ENCODE peak calls at places on chromosomes 12 and 14, in five cellular contexts. H, Y, F, R and L are unnamed samples.

GRCh38 chr12:131828671-131829350 is 618 bp downstream of the MMP17 start:
- DNase-seq in R (no peak), F (no peak), H (no peak), Y (no peak), L (peak; percentile 39)

GRCh38 chr12:6215932-6216494 is 15.8 kb downstream of the CD9 start:
- DNase-seq in R (peak; percentile 92), F (no peak), H (peak; percentile 69), Y (no peak), L (peak; percentile 86)

GRCh38 chr12:91189526-91189925 is 6.9 kb upstream of the DCN start:
- DNase-seq in Y (no peak), F (no peak), R (peak; percentile 78), H (no peak), L (peak; percentile 36)

GRCh38 chr12:90079811-90080210 is 371.2 kb upstream of the ATP2B1 start:
- DNase-seq in F (no peak), H (no peak), R (no peak), Y (no peak), L (no peak)

GRCh38 chr14:64178814-64179213 is 115.4 kb downstream of the ESR2 start:
- DNase-seq in Y (no peak), R (no peak), F (no peak), H (no peak), L (no peak)

GRCh38 chr14:89422181-89422951 is 5.3 kb upstream of the FOXN3 start:
- DNase-seq in F (no peak), H (no peak), Y (no peak), R (no peak), L (no peak)

GRCh38 chr12:78562358-78563205 is 302.0 kb upstream of the SYT1 start:
- DNase-seq in Y (no peak), H (peak; percentile 10), F (peak; percentile 30), R (peak; percentile 17), L (peak; percentile 36)

GRCh38 chr14:102579696-102580551 is 12.5 kb upstream of the RCOR1 start:
- DNase-seq in Y (no peak), R (peak; percentile 40), H (peak; percentile 43), F (no peak), L (peak; percentile 84)

GRCh38 chr14:78725086-78725485 is 554.9 kb downstream of the NRXN3 start:
- DNase-seq in R (no peak), Y (no peak), F (peak; percentile 36), H (no peak), L (no peak)

GRCh38 chr12:79451365-79451764 is 239.4 kb downstream of the PAWR start:
- DNase-seq in F (no peak), Y (no peak), H (no peak), R (peak; percentile 8), L (no peak)

GRCh38 chr12:15627995-15628945 is 160.9 kb downstream of the EPS8 start:
- DNase-seq in R (peak; percentile 51), F (no peak), H (no peak), Y (no peak), L (peak; percentile 39)

GRCh38 chr14:91963465-91963864 is 16.0 kb upstream of the FBLN5 start:
- DNase-seq in F (no peak), R (peak; percentile 55), Y (no peak), H (peak; percentile 40), L (peak; percentile 77)

GRCh38 chr12:64104376-64104775 is 117.7 kb downstream of the KICS2 start:
- DNase-seq in F (no peak), H (no peak), Y (no peak), R (peak; percentile 44), L (peak; percentile 57)

GRCh38 chr12:21940972-21941521 is at the start of gene ABCC9:
- DNase-seq in Y (no peak), F (no peak), H (peak; percentile 16), R (no peak), L (peak; percentile 52)

GRCh38 chr12:80441921-80442320 is 2.1 kb upstream of the PTPRQ start:
- DNase-seq in H (peak; percentile 61), Y (no peak), F (no peak), R (peak; percentile 70), L (peak; percentile 59)

DNA sequence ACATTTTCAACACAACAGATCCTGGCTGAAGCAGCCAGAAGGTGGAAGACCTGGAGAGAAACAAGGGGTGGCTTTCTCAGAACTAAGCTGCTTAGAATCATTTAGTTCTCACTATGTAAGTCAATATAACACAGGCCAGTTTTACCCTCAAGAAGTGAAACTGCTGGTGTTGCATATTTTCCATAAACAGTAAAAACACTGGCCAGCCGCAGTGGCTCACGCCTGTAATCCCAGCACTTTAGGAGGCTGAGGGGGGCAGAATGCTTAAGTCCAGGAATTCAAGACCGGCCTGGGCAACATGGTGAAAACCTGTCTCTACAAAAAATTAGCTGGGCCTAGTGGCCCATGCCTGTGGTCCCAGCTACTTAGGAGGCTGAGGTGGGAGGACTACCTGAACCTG is 11.6 kb downstream of the STX2 start:
- DNase-seq in Y (no peak), H (no peak), R (no peak), F (peak; percentile 66), L (no peak)
- H3K4me3 ChIP-seq in Y (no peak overlapping the region), H (no peak overlapping the region), R (no peak overlapping the region), F (peak overlapping the region; percentile 31), L (no peak overlapping the region)

GRCh38 chr14:104135121-104135903 is 3.1 kb upstream of the KIF26A start:
- DNase-seq in F (no peak), Y (no peak), H (no peak), R (no peak), L (peak; percentile 16)
- TF ChIP-seq CTCF in F (no peak), Y (no peak), H (peak; percentile 44), R (peak; percentile 22), L (no peak)

GRCh38 chr14:70782361-70782760 is 27.0 kb downstream of the MAP3K9 start:
- DNase-seq in R (peak; percentile 89), H (peak; percentile 56), Y (no peak), F (no peak), L (peak; percentile 39)

GRCh38 chr14:70784886-70785285 is 24.4 kb downstream of the MAP3K9 start:
- DNase-seq in Y (no peak), F (no peak), H (no peak), R (no peak), L (no peak)

GRCh38 chr14:70779667-70780066 is 29.6 kb downstream of the MAP3K9 start:
- DNase-seq in R (no peak), Y (no peak), H (no peak), F (no peak), L (no peak)

GRCh38 chr14:70776197-70776596 is 33.1 kb downstream of the MAP3K9 start:
- DNase-seq in F (no peak), Y (no peak), H (no peak), R (no peak), L (no peak)

DNA sequence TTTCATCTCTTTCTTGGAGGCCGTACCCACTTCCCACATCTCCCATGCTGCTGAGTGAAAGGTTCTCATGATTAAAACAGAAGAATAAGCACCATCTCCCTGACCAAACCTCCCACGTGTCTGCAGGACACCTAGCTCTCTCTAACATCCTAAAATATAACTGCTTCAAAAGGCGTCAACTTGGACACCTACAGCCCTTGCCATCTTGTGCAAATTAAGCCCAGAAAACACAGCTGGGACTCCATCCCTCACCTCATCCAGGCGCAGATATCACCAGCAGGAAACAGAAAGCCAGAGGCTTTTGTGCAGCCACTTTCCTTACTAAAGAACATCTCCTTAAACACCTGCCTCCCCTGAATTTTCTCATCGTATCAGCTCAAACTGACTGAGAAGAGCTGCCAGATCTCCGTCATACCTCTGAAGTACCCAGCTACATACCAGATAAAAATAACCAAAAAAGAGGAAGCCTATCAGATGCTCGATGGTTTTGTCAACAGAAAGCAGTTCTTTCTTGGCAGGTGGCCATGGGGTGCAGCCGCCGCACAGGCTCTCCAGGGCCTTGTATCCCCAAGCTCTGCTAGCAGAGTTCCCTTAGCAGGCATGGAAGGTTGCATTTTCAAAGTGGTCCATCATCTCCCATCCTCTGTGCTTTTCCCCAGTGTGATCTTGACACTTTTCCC is 28.8 kb downstream of the MAP3K9 start:
- DNase-seq in H (no peak), F (no peak), R (no peak), Y (no peak), L (no peak)
- H3K4me3 ChIP-seq in H (no peak overlapping the region), F (no peak overlapping the region), R (no peak overlapping the region), Y (no peak overlapping the region), L (no peak overlapping the region)

DNA sequence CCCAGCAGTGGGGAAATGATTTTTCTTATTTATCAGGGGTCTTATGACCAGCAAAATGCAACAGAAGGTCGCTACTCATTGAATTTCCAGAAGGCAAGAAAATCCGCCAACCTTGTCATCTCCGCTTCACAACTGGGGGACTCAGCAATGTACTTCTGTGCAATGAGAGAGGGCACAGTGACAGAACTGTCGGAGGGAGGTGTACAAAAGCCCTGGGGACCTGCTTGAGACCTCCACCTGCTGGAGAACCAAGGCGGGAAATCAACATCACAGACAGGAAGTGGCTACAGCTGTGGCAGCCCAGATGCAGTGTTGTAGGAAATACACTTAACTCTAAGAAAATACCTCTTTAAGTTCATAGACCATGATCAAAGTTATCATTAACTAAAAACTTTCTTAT is 250.9 kb upstream of the OR4E1 start:
- DNase-seq in F (peak; percentile 46), R (no peak), H (no peak), Y (no peak), L (no peak)
- TF ChIP-seq CTCF in F (no peak), R (no peak), H (no peak), Y (no peak), L (no peak)

DNA sequence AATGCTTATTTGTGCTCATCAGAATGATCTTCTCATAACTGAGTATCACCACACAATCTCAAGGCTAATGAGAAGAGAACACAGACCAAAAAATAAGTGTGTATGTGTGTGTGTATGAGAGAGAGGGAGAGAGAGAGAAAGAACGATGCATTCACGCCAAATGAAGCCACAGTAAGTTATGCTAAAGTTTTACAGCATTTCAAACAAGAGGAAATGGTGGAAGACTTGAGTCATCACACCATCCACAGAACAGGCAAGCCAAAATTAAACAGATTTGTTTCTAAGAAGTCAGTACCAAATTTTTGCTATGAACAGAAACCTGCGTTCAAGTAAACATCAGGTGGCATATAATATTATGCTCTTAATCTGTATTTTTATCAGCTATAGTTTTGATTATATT is 141.2 kb downstream of the MED13L start:
- DNase-seq in Y (no peak), F (no peak), R (peak; percentile 85), H (no peak), L (peak; percentile 60)
- H3K4me3 ChIP-seq in Y (no peak overlapping the region), F (no peak overlapping the region), R (no peak overlapping the region), H (no peak overlapping the region), L (no peak overlapping the region)

GRCh38 chr12:128387811-128388422 is 120.9 kb downstream of the TMEM132C start:
- DNase-seq in R (no peak), F (no peak), H (no peak), Y (no peak), L (no peak)
- TF ChIP-seq CTCF in R (peak; percentile 32), F (peak; percentile 29), H (peak; percentile 36), Y (no peak), L (no peak)